ENCODE peak calls at places on chromosome 9, in seven cellular contexts. N is tibial artery, Y is B cell, A is HFFc6, K is fibroblast of mammary gland, W is transverse colon, J is mammary epithelial cell. R is an unnamed sample.

GRCh38 chr9:87824886-87825285 is 57.8 kb upstream of the SPATA31E1 start:
- DNase-seq in N (no peak), A (no peak), W (no peak), J (no peak), Y (no peak), K (no peak), R (no peak)

GRCh38 chr9:15308511-15308910 is 1.5 kb upstream of the TTC39B start:
- DNase-seq in Y (no peak), W (no peak), N (no peak), K (peak; percentile 71), J (peak; percentile 82), A (peak; percentile 88), R (no peak)

GRCh38 chr9:137106662-137107292 is 7.8 kb downstream of the DPP7 start:
- DNase-seq in W (no peak), N (no peak), Y (no peak), J (no peak), K (no peak), A (no peak), R (no peak)

GRCh38 chr9:14423816-14424261 is 109.9 kb upstream of the NFIB start:
- DNase-seq in A (no peak), K (peak; percentile 76), W (no peak), N (no peak), Y (no peak), J (no peak), R (no peak)

GRCh38 chr9:87557996-87558395 is 60.3 kb downstream of the DAPK1 start:
- DNase-seq in N (no peak), Y (no peak), K (peak; percentile 58), W (peak; percentile 43), A (no peak), J (no peak), R (no peak)

GRCh38 chr9:136316896-136317676 is 10.3 kb upstream of the GPSM1 start:
- DNase-seq in Y (no peak), K (no peak), J (peak; percentile 54), A (no peak), W (no peak), N (no peak), R (no peak)

GRCh38 chr9:111843971-111844370 is 49.2 kb upstream of the SHOC1 start:
- DNase-seq in A (no peak), N (no peak), W (no peak), K (no peak), Y (no peak), J (peak; percentile 70), R (no peak)

GRCh38 chr9:25716220-25716872 is 38.1 kb upstream of the TUSC1 start:
- DNase-seq in K (peak; percentile 60), N (no peak), J (peak; percentile 44), Y (no peak), A (peak; percentile 7), W (peak; percentile 15), R (peak; percentile 3)

GRCh38 chr9:114050226-114050568 is 27.9 kb downstream of the AMBP start:
- DNase-seq in Y (no peak), K (no peak), J (no peak), A (no peak), N (peak; percentile 13), W (no peak), R (no peak)

GRCh38 chr9:21684831-21685362 is 117.5 kb upstream of the MTAP start:
- DNase-seq in J (peak; percentile 100), A (peak; percentile 62), W (no peak), K (peak; percentile 91), N (no peak), Y (no peak), R (no peak)

GRCh38 chr9:116855881-116856662 is 169.0 kb downstream of the TRIM32 start:
- DNase-seq in W (no peak), Y (no peak), N (no peak), K (peak; percentile 20), A (no peak), J (peak; percentile 98), R (no peak)

GRCh38 chr9:136485651-136486050 is 2.8 kb upstream of the SEC16A start:
- DNase-seq in Y (no peak), W (no peak), A (no peak), J (no peak), N (no peak), K (no peak), R (peak; percentile 45)

GRCh38 chr9:85688361-85688760 is 53.4 kb downstream of the AGTPBP1 start:
- DNase-seq in J (no peak), A (no peak), Y (no peak), N (no peak), K (no peak), W (no peak), R (no peak)

GRCh38 chr9:113886933-113887332 is 10.8 kb downstream of the ZNF618 start:
- DNase-seq in N (no peak), Y (no peak), A (no peak), W (no peak), J (peak; percentile 43), K (no peak), R (no peak)

GRCh38 chr9:34363619-34364351 is 12.9 kb downstream of the MYORG start:
- DNase-seq in K (no peak), J (no peak), A (no peak), N (peak; percentile 60), W (no peak), Y (no peak), R (no peak)

GRCh38 chr9:135001526-135001925 is 83.8 kb upstream of the FCN1 start:
- DNase-seq in K (no peak), A (no peak), N (no peak), Y (no peak), W (no peak), J (no peak), R (no peak)

GRCh38 chr9:99189887-99190596 is 31.7 kb downstream of the ALG2 start:
- DNase-seq in N (no peak), Y (no peak), K (no peak), J (no peak), A (no peak), W (no peak), R (no peak)

GRCh38 chr9:127132921-127133647 is 10.6 kb upstream of the ANGPTL2 start:
- DNase-seq in K (peak; percentile 50), Y (no peak), N (no peak), J (no peak), W (no peak), A (peak; percentile 15), R (peak; percentile 38)

GRCh38 chr9:133112361-133113026 is 8.5 kb downstream of the RALGDS start:
- DNase-seq in Y (peak; percentile 92), K (no peak), W (peak; percentile 62), A (no peak), N (peak; percentile 85), J (no peak), R (no peak)

GRCh38 chr9:22535780-22536179 is 89.2 kb downstream of the DMRTA1 start:
- DNase-seq in W (no peak), Y (no peak), A (no peak), J (no peak), K (no peak), N (no peak), R (no peak)

GRCh38 chr9:114027901-114028465 is 50.1 kb downstream of the AMBP start:
- DNase-seq in N (peak; percentile 24), W (no peak), Y (no peak), K (no peak), J (no peak), A (no peak), R (no peak)

DNA sequence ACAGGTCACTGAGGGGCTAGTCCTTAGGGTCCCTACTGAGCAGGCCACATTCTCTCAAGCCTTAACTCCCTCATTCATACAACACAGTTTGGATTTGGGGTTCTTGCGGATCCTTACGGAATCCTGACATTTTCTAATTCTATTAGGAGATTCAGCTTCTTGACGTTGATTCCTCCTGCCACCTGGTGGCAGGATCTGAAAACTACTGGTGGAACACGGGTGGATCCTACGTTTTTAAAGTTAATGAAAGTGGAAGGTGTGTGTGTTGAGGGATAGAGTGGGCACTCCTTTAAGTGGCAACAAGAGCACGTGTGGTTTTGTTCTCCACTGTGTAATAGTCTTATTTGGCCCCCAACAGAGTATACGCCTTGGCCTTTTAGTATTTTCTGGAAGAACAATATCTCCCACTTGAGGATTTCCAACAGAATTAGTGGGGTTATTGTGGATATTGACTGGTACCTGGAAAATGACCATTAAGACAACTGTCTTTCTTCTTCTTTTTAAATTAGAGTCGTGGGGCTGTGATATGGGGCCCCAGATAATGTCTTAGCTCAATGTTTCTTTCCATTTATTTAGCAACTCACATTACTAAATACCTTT is 25.2 kb downstream of the SLC28A3 start:
- DNase-seq in A (peak; percentile 32), Y (peak; percentile 43), J (peak; percentile 49), N (no peak), W (peak; percentile 63), K (peak; percentile 69), R (peak; percentile 60)
- TF ChIP-seq CTCF in A (peak; percentile 94), Y (peak; percentile 81), J (peak; percentile 80), N (peak; percentile 65), W (peak; percentile 79), K (peak; percentile 76), R (peak; percentile 71)

DNA sequence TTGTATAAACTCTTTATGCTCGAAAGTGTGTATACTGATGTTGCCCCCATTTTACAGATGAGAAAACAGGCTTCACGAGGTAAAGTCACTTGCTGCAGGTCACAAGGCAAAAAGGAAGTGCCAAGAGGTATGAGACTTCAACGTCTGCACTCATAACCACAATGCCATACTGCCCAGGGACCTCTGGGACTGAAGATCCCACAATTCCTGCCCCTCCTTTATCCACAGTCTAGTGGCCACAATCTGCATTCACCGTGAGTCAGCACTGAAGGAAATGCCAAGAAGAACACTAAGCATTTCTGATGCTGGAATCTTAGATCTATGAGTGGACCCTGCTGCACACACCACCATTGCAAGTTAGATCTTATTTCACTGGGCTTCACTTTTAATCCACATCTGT is 37.3 kb downstream of the MED27 start:
- DNase-seq in Y (no peak), K (peak; percentile 98), W (no peak), A (peak; percentile 95), J (peak; percentile 86), N (no peak), R (no peak)
- TF ChIP-seq CTCF in Y (no peak), K (no peak), W (no peak), A (no peak), J (no peak), N (no peak), R (no peak)

GRCh38 chr9:123480096-123480495 is 124.1 kb downstream of the CRB2 start:
- DNase-seq in N (peak; percentile 39), K (no peak), J (no peak), W (no peak), A (no peak), Y (no peak), R (no peak)
- TF ChIP-seq CTCF in N (no peak), K (no peak), J (no peak), W (no peak), A (no peak), Y (no peak), R (no peak)

GRCh38 chr9:89319015-89319905 is 960 bp downstream of the SECISBP2 start:
- DNase-seq in W (no peak), J (no peak), K (no peak), A (no peak), N (no peak), Y (no peak), R (no peak)
- TF ChIP-seq CTCF in W (no peak), J (no peak), K (no peak), A (peak; percentile 17), N (no peak), Y (peak; percentile 49), R (peak; percentile 77)

DNA sequence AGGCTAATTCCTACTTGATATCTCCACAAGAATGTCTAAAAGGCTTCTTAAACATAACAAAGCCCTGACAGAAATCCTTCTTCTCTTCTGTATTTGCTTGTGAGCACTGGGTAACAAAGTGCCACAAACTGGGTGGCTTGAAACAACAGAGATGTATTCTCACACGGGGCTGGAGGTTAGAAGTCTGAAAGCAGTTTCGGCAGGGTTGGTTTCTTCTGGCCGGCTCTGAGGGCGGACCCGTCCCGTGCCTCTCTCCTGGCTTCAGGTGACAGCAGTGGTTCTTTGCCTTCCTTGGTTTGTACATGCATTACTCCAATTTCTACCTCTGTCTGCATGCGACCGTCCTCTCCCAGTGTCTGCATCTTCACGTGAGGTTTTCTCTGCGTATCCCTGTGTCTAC is 14.0 kb upstream of the TRAF1 start:
- DNase-seq in W (no peak), K (no peak), J (no peak), A (no peak), Y (no peak), N (no peak), R (no peak)
- TF ChIP-seq CTCF in W (no peak), K (no peak), J (no peak), A (no peak), Y (no peak), N (no peak), R (no peak)